ENCODE peak calls at places on chromosomes 2 and 18, in four cellular contexts. S, G, N and W are unnamed samples.

GRCh38 chr18:44651453-44651852 is 29.2 kb upstream of the SETBP1 start:
- DNase-seq in S (no peak), G (peak), N (peak), W (peak)

GRCh38 chr2:109517118-109517889 is 96.5 kb downstream of the SEPTIN10 start:
- DNase-seq in S (no peak), G (peak), N (no peak), W (no peak)

GRCh38 chr2:30577151-30577550 is 130.1 kb downstream of the LCLAT1 start:
- DNase-seq in S (no peak), G (no peak), N (no peak), W (no peak)

GRCh38 chr2:199230091-199230490 is 227.6 kb downstream of the SATB2 start:
- DNase-seq in S (no peak), G (no peak), N (no peak), W (no peak)

GRCh38 chr18:47166235-47166634 is 9.9 kb downstream of the IER3IP1 start:
- DNase-seq in S (no peak), G (no peak), N (no peak), W (no peak)

GRCh38 chr2:235240574-235240973 is 253.3 kb upstream of the AGAP1 start:
- DNase-seq in S (no peak), G (no peak), N (no peak), W (no peak)

GRCh38 chr18:49613141-49613641 is 51.3 kb downstream of the LIPG start:
- DNase-seq in S (no peak), G (no peak), N (no peak), W (peak)

GRCh38 chr2:197306024-197306690 is 4.4 kb downstream of the ANKRD44 start:
- DNase-seq in S (peak), G (no peak), N (no peak), W (no peak)

GRCh38 chr2:234951386-234952269 is at the start of gene SH3BP4:
- DNase-seq in S (no peak), G (no peak), N (peak), W (peak)

GRCh38 chr2:116057538-116057937 is 1615.1 kb downstream of the DPP10 start:
- DNase-seq in S (no peak), G (no peak), N (no peak), W (no peak)

GRCh38 chr2:229419158-229419557 is 148.1 kb upstream of the PID1 start:
- DNase-seq in S (no peak), G (no peak), N (peak), W (no peak)

GRCh38 chr2:196336715-196337617 is 165.6 kb upstream of the STK17B start:
- DNase-seq in S (peak), G (peak), N (peak), W (peak)

GRCh38 chr2:96927420-96928171 is 57.7 kb upstream of the SEMA4C start:
- DNase-seq in S (no peak), G (peak), N (peak), W (no peak)

GRCh38 chr2:108243566-108243965 is 3.8 kb downstream of the SULT1C3 start:
- DNase-seq in S (no peak), G (peak), N (peak), W (no peak)

GRCh38 chr2:205902041-205902898 is 183.7 kb downstream of the INO80D start:
- DNase-seq in S (no peak), G (peak), N (peak), W (no peak)

GRCh38 chr2:59804662-59805258 is 748.7 kb downstream of the BCL11A start:
- DNase-seq in S (no peak), G (no peak), N (no peak), W (no peak)

GRCh38 chr2:68200157-68200787 is 42.6 kb downstream of the PNO1 start:
- DNase-seq in S (peak), G (no peak), N (peak), W (no peak)

GRCh38 chr2:72923833-72924352 is 6.6 kb downstream of the EMX1 start:
- DNase-seq in S (no peak), G (no peak), N (no peak), W (no peak)

GRCh38 chr2:192534076-192534475 is 339.3 kb upstream of the TMEFF2 start:
- DNase-seq in S (no peak), G (peak), N (no peak), W (no peak)

GRCh38 chr2:127701193-127701650 is at the start of gene SFT2D3:
- DNase-seq in S (peak), G (peak), N (peak), W (peak)

GRCh38 chr2:127701651-127702394 is 526 bp downstream of the SFT2D3 start:
- DNase-seq in S (peak), G (peak), N (peak), W (peak)

GRCh38 chr2:127702395-127703009 is 1.2 kb downstream of the SFT2D3 start:
- DNase-seq in S (no peak), G (no peak), N (no peak), W (no peak)

GRCh38 chr2:127698553-127699355 is 2.5 kb upstream of the SFT2D3 start:
- DNase-seq in S (no peak), G (no peak), N (no peak), W (no peak)

DNA sequence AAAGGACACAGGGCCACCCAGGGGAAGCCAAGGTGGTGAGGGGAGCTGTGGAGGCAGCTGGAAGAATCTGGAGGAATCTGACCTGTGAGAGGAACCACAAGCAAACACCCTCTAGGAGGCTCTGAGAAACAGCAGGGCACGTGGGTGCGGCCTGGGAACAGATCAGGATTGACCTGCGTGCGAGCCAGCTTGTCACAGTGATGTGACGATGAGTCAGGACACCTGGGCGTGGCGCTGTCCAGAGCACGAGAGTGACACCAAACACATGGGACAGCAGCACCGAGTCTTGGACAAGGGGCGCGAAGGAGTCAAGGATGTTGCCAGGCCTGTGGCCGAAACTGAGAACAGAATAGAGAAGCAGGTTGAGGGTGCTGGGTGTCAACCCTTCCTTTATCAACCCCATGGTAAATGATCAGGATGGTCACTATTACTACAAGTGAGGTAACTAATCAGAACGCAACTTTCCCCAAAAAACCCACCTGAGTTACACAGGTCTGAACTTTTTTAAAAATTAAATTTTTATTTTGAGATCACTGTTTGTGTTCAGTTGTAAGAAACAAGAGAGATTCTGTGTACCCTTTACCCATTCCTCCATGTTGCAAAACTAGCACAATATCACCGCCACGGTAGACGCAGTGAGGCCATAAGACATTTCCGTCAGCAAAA is 637 bp upstream of the SFT2D3 start:
- DNase-seq in S (peak), G (no peak), N (no peak), W (no peak)
- TF ChIP-seq CTCF in S (peak), G (no peak), N (no peak), W (no peak)

DNA sequence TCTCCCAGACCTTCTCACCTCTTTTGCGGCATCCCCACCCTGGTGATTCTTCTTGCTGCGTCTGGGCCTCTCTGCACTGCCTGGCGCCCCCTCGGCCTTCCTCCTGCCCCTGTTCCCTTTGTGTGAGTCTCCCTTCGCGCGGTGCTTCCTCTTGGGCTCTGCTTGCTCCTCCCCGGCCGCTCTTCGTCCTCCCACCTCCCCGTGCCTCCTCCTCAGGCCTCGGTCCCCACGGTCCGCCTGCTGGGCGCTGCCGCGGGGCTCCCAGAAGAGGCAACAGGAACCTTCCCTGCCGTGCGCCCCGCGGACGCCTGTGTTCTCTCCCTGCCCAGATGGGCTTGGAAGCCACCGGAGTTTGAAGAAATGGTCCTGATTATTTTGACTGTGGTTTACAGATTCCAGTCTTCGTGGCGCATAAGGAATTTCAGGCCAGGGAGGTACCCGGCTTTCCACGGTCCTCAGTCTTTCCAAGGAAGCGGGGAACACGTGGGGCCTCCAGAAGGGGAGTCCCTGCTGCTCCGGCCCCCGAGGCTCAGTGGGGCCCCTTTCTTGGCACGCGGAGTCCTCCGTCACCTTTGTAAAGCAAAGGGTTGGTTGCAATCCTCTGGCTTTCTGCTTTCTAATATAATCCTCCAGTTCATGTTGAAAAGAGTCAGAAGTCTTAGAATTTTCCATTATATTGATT is 13.1 kb downstream of the RNU2-63P start:
- DNase-seq in S (no peak), G (no peak), N (no peak), W (peak)
- H3K4me3 ChIP-seq in S (no peak), G (no peak), N (no peak), W (peak)

GRCh38 chr2:238238311-238238765 is 1.5 kb downstream of the HES6 start:
- DNase-seq in S (no peak), G (no peak), N (no peak), W (no peak)

GRCh38 chr2:238239552-238239871 is 326 bp downstream of the HES6 start:
- DNase-seq in S (no peak), G (no peak), N (no peak), W (no peak)

GRCh38 chr2:238237441-238237840 is 2.4 kb downstream of the HES6 start:
- DNase-seq in S (no peak), G (no peak), N (no peak), W (no peak)

GRCh38 chr2:238239872-238240760 is at the start of gene HES6:
- DNase-seq in S (peak), G (peak), N (peak), W (peak)

DNA sequence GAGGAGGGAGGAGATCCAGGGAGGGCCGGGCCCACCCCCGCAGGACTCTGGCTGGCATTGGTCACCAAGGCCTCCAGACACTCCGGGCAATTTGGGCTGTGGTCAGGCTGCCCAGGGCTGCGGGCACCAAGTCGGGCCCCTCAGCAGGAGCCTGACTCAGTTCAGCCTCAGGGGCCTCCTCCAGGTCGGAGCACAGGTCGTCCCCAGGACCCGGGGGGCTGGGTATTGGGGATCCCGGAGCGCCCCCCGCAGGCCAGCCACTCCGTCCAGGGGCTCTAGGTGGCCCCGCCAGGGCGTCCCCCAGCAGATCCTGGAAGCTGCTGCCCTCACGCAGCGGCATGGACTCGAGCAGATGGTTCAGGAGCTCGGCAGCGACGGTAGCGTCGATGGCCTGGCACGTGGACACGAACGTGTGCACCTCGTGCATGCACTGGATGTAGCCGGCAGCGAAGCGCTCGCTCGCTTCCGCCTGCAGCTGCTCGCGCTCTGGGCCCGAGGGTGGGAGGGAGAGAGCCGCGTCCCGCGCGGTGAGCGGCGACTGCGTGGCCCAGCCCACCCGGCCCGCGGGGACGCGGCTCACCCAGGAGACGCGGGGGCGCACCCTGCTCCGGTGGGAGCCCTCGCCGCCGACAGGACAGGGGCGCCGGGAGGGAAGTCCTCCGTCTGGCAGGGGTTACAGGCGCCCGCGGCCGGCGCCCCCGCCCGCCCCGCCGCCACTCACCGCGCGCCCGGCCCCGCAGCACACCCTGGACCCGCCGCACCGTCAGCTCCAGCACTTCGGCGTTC is 879 bp downstream of the HES6 start:
- DNase-seq in S (no peak), G (no peak), N (no peak), W (no peak)
- TF ChIP-seq CTCF in S (peak), G (no peak), N (no peak), W (no peak)

DNA sequence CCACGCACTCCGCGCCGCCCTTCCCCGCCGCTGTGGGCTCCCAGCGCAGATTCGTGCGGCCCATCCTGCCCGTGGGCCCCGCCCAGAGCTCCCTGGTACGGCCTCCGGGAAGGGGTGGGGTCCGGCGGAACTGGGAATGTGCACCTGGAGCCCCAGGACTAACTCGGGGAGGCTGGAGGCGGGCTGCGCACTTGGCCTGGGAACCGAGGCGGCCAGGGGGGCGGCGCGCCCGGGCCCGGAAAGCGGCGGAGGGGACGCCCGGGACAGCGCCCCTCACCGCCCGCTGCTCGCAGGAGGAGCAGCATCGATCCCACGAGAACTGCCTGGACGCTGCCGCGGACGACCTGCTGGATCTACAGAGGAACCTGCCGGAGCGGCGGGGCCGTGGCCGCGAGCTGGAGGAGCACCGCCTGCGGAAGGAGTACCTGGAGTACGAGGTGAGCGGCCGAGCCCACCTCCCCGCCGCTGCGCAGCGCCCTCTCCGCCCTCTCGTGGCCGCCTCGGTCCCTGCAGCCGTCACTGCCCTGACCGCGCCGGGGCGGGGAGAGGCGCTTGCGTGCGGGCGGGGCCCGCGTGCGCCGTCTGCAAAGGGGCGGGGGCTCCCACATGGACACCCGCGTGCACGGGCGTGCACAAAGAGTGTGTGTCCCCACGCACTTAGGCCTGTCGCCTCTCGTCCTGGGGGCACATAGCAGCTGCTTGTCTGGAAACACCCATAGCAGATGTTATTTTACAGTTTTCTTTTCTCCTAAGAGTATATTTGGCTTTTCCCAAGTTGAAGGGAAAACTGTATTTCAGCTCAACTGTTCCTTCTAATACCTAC is 25.2 kb downstream of the PSD4 start:
- DNase-seq in S (peak), G (peak), N (peak), W (peak)
- H3K4me3 ChIP-seq in S (no peak), G (peak), N (peak), W (peak)

GRCh38 chr2:237090906-237091305 is 5.2 kb downstream of the COPS8 start:
- DNase-seq in S (no peak), G (no peak), N (peak), W (peak)

GRCh38 chr2:237091779-237092436 is 6.2 kb downstream of the COPS8 start:
- DNase-seq in S (no peak), G (peak), N (peak), W (peak)

GRCh38 chr2:237096201-237096600 is 10.5 kb downstream of the COPS8 start:
- DNase-seq in S (no peak), G (no peak), N (no peak), W (no peak)

GRCh38 chr2:237092506-237092905 is 6.8 kb downstream of the COPS8 start:
- DNase-seq in S (no peak), G (no peak), N (no peak), W (no peak)

GRCh38 chr2:237092920-237093781 is 7.5 kb downstream of the COPS8 start:
- DNase-seq in S (peak), G (peak), N (peak), W (peak)
- TF ChIP-seq CTCF in S (peak), G (peak), N (peak), W (peak)

DNA sequence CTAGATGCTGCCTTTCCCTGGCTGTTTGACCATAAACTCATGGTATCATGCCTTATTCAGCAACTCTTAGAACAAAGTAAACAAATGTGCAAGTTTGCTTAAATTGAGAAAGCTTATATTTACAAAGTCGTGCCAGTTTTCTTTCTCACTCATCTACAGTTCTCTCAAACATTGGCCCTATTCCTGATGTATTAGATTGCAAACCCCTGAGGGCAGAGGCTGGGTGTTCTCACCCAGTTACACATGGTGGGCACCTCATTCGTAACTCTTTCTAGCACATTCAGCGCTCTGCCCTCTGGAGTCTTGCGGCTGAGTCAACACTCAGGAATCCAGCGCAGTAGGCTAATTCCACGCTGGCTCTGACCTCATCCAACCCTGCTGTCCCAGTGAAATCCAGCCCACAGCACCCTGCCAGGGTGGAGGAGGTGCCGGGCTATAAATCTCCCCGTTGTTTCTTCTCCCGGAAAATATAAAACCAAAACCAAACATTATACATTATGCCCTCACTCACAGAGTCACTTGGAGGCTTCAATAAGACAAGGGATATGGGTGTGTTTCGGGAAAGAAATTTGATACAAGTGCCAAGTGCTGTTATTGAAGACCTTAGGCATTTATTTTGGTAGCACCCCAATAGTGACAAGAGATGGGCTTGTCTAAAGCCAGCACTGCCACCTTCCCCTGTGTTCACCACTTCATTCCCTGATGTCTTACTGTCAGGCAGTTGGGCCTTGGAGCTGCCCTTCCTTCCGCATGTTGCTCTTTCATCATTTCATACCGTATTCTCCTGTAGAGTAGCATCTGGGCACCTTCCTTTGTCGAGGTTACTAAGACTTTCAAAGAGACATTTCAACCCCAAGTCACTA is 287.4 kb downstream of the PRKCE start:
- DNase-seq in S (no peak), G (peak), N (peak), W (peak)
- H3K4me3 ChIP-seq in S (no peak), G (no peak), N (peak), W (no peak)

GRCh38 chr2:200968162-200968561 is 4.7 kb upstream of the ORC2 start:
- DNase-seq in S (no peak), G (peak), N (peak), W (no peak)

GRCh38 chr2:200963129-200963917 is at the start of gene ORC2:
- DNase-seq in S (peak), G (peak), N (peak), W (peak)

GRCh38 chr2:200964498-200964897 is 1.0 kb upstream of the ORC2 start:
- DNase-seq in S (no peak), G (no peak), N (no peak), W (no peak)

GRCh38 chr2:200968735-200969134 is 5.3 kb upstream of the ORC2 start:
- DNase-seq in S (no peak), G (no peak), N (no peak), W (no peak)

DNA sequence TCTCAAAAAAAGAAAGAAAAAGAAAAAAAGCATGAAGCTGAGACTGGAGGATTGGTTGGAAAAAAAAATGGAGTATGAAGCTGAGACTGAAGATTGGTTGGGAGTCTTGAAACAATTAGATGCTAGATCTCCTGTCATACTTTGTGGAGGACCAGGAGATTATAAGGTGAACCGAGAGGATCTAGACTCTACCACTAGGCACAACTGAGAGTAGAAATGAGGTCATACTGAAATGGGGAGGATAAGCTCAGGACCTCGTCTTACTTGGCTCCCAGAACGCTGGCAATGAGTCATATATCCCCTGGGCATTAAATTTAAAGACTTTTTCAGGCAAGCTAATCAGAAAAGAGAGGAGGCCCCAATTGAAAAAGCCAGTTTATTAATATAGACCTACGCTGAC is 3.3 kb upstream of the ORC2 start:
- DNase-seq in S (no peak), G (peak), N (peak), W (peak)
- TF ChIP-seq CTCF in S (no peak), G (no peak), N (no peak), W (no peak)